ENCODE peak calls at places on chromosomes 5 and 9, in five cellular contexts. A, D, U, T and M are unnamed samples.

GRCh38 chr5:141705503-141705902 is 23.5 kb upstream of the ARAP3 start:
- DNase-seq in A (no peak), D (no peak), U (no peak), T (no peak), M (no peak)

GRCh38 chr5:919356-920000 is 26.8 kb downstream of the TRIP13 start:
- DNase-seq in A (no peak), D (no peak), U (no peak), T (no peak), M (no peak)

GRCh38 chr5:133298447-133298846 is 246.6 kb downstream of the HSPA4 start:
- DNase-seq in A (no peak), D (no peak), U (no peak), T (no peak), M (no peak)

GRCh38 chr5:5711112-5711511 is 288.6 kb downstream of the ICE1 start:
- DNase-seq in A (no peak), D (no peak), U (no peak), T (no peak), M (no peak)

GRCh38 chr9:3181049-3181953 is 337.4 kb upstream of the PUM3 start:
- DNase-seq in A (peak; percentile 48), D (no peak), U (peak; percentile 18), T (no peak), M (peak; percentile 78)

GRCh38 chr9:70924905-70925547 is 196.4 kb downstream of the TRPM3 start:
- DNase-seq in A (no peak), D (no peak), U (peak; percentile 87), T (no peak), M (peak; percentile 30)

GRCh38 chr5:167982-168660 is 23.2 kb upstream of the LRRC14B start:
- DNase-seq in A (no peak), D (no peak), U (peak; percentile 98), T (no peak), M (peak; percentile 54)

GRCh38 chr5:170570492-170570891 is 66.7 kb downstream of the KCNIP1 start:
- DNase-seq in A (no peak), D (no peak), U (no peak), T (no peak), M (no peak)

GRCh38 chr5:132261881-132262845 is 4.7 kb downstream of the PDLIM4 start:
- DNase-seq in A (no peak), D (no peak), U (no peak), T (no peak), M (peak; percentile 12)

GRCh38 chr9:134782921-134783698 is 97.5 kb upstream of the FCN2 start:
- DNase-seq in A (no peak), D (no peak), U (no peak), T (no peak), M (no peak)

GRCh38 chr9:2818486-2819121 is 25.3 kb downstream of the PUM3 start:
- DNase-seq in A (no peak), D (no peak), U (no peak), T (no peak), M (no peak)

GRCh38 chr5:155838394-155838793 is 488.6 kb upstream of the SGCD start:
- DNase-seq in A (no peak), D (no peak), U (no peak), T (no peak), M (no peak)

GRCh38 chr5:178421699-178422399 is 168.3 kb downstream of the COL23A1 start:
- DNase-seq in A (no peak), D (no peak), U (no peak), T (no peak), M (peak; percentile 39)

GRCh38 chr5:67361932-67362729 is 165.5 kb upstream of the CD180 start:
- DNase-seq in A (no peak), D (no peak), U (peak; percentile 87), T (no peak), M (no peak)

GRCh38 chr9:111798786-111799185 is 4.0 kb upstream of the SHOC1 start:
- DNase-seq in A (no peak), D (no peak), U (peak; percentile 60), T (no peak), M (no peak)

GRCh38 chr5:81517462-81517861 is 123.5 kb upstream of the ACOT12 start:
- DNase-seq in A (no peak), D (no peak), U (no peak), T (no peak), M (no peak)

GRCh38 chr9:106859957-106860715 is 2.8 kb upstream of the ZNF462 start:
- DNase-seq in A (peak; percentile 76), D (no peak), U (peak; percentile 30), T (no peak), M (peak; percentile 77)